ENCODE peak calls at places on chromosomes 2 and 18, in eight cellular contexts. U is MM.1S, G is lower lobe of right lung, P is neural progenitor cell, Z is psoas muscle, F is right lobe of liver, A is A549, S is IMR-90. N is an unnamed sample.

GRCh38 chr2:59935005-59935404 is 618.4 kb downstream of the BCL11A start:
- DNase-seq in U (no peak), G (no peak), P (no peak), Z (no peak), F (no peak), A (no peak), S (no peak), N (no peak)

GRCh38 chr18:61581578-61582204 is 248.5 kb downstream of the CDH20 start:
- DNase-seq in U (peak; percentile 52), G (peak; percentile 79), P (peak; percentile 88), Z (peak; percentile 60), F (peak; percentile 71), A (peak; percentile 35), S (peak; percentile 47), N (peak; percentile 98)

GRCh38 chr18:4096501-4096900 is 358.6 kb downstream of the DLGAP1 start:
- DNase-seq in U (no peak), G (no peak), P (no peak), Z (no peak), F (no peak), A (peak; percentile 21), S (peak; percentile 26), N (no peak)

GRCh38 chr2:11658208-11658607 is 11.8 kb downstream of the NTSR2 start:
- DNase-seq in U (no peak), G (no peak), P (no peak), Z (no peak), F (no peak), A (no peak), S (no peak), N (no peak)

GRCh38 chr18:8730080-8730827 is 24.9 kb downstream of the MTCL1 start:
- DNase-seq in U (no peak), G (peak; percentile 70), P (no peak), Z (peak; percentile 49), F (peak; percentile 84), A (peak; percentile 92), S (peak; percentile 94), N (no peak)

GRCh38 chr2:149080104-149080503 is 41.6 kb downstream of the LYPD6B start:
- DNase-seq in U (no peak), G (no peak), P (no peak), Z (no peak), F (no peak), A (no peak), S (no peak), N (no peak)

GRCh38 chr2:224165901-224166319 is 126.8 kb upstream of the SERPINE2 start:
- DNase-seq in U (no peak), G (no peak), P (no peak), Z (no peak), F (no peak), A (no peak), S (peak; percentile 44), N (no peak)

GRCh38 chr2:242060212-242060835 is 190.8 kb downstream of the RTP5 start:
- DNase-seq in U (no peak), G (no peak), P (no peak), Z (no peak), F (no peak), A (no peak), S (peak; percentile 71), N (peak; percentile 40)

DNA sequence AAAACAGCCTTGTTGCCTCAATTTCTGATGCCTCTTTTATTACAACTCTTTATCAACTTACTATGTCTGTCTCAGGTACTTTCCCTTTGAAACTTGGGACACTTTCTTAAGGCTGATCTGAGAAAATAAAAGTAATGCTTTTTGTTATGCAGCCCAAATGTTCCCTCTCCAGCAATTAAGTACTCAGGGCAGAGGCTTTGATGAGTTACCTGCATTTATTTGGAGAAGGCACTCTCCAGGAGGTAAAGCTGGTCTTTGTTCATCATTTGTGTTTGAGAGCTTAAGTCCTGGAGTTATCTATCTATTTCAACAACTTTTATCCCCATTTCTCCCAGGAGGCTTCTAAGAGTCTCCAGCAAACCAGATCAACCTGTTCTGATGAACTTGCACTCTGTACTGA is 259.2 kb downstream of the ASXL3 start:
- DNase-seq in U (no peak), G (no peak), P (peak; percentile 10), Z (no peak), F (no peak), A (no peak), S (no peak), N (no peak)
- H3K4me1 ChIP-seq in U (no peaks in the 10 kb centered on the region), G (peaks cover 7% of the 10 kb centered on the region), P (peaks cover 8% of the 10 kb centered on the region), Z (no peaks in the 10 kb centered on the region), F (no peaks in the 10 kb centered on the region), A (no peaks in the 10 kb centered on the region), S (no peaks in the 10 kb centered on the region), N (peaks cover 9% of the 10 kb centered on the region)

DNA sequence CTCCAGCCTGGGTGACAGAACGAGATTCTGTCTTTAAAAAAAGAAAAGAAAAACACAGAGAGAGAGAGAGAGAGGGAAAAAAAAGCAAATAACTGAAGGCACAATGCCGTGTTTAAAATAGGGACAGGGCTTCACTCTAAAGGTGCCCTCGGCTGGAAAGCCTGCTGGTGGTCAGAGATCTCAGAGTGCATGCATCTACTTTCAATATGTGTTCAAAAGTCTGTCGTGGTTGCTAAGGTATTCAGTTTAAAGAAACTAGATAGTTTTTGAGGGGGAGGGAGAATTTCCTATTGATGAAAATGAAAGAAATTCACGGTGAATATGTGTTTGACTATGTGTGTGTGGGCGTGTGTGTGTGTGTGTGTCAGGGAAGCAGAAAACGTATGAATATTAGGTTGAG is 11.0 kb upstream of the CBLN2 start:
- DNase-seq in U (peak; percentile 30), G (no peak), P (no peak), Z (no peak), F (no peak), A (no peak), S (no peak), N (no peak)
- H3K9me3 ChIP-seq in U (no peaks in the 10 kb centered on the region), G (no peaks in the 10 kb centered on the region), P (no peaks in the 10 kb centered on the region), Z (no peaks in the 10 kb centered on the region), F (no peaks in the 10 kb centered on the region), A (no peaks in the 10 kb centered on the region), S (peaks cover 2% of the 10 kb centered on the region), N (peaks cover 15% of the 10 kb centered on the region)

GRCh38 chr2:182866461-182867369 is at the start of gene FRZB:
- DNase-seq in U (no peak), G (peak; percentile 46), P (peak; percentile 91), Z (peak; percentile 71), F (peak; percentile 55), A (no peak), S (peak; percentile 73), N (peak; percentile 88)

GRCh38 chr2:182867411-182868048 is 1.1 kb upstream of the FRZB start:
- DNase-seq in U (no peak), G (no peak), P (peak; percentile 51), Z (no peak), F (no peak), A (no peak), S (no peak), N (peak; percentile 64)

GRCh38 chr2:182868049-182868422 is 1.6 kb upstream of the FRZB start:
- DNase-seq in U (no peak), G (no peak), P (peak; percentile 76), Z (no peak), F (no peak), A (no peak), S (no peak), N (peak; percentile 60)

GRCh38 chr2:182864949-182865348 is 1.5 kb downstream of the FRZB start:
- DNase-seq in U (no peak), G (no peak), P (no peak), Z (no peak), F (no peak), A (no peak), S (no peak), N (no peak)

DNA sequence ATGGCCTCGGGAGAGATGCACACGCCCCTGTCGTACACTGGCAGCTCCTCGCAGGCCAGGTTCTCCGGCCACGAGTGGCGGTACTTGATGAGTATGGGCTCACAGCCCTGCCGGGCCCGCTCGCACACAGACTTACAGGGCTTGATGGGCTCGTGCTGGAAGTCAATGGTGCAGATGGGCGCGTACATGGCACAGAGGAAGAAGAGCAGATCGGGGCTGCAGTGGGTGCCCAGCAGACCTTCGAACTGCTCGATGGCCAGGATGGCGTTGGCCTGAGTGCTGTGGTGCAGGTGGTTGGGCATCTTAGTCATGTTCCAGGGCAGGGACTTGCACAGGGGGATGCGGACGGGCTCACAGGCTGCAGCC is 359 bp downstream of the FRZB start:
- DNase-seq in U (no peak), G (no peak), P (peak; percentile 56), Z (peak; percentile 21), F (no peak), A (no peak), S (no peak), N (peak; percentile 80)
- H3K4me3 ChIP-seq in U (no peak overlapping the region), G (peak overlapping the region; percentile 51), P (peak overlapping the region; percentile 66), Z (peak overlapping the region; percentile 67), F (peak overlapping the region; percentile 43), A (no peak overlapping the region), S (peak overlapping the region; percentile 48), N (peak overlapping the region; percentile 91)

GRCh38 chr2:88843061-88843460 is 151.6 kb downstream of the RPIA start:
- DNase-seq in U (no peak), G (no peak), P (no peak), Z (no peak), F (no peak), A (no peak), S (no peak), N (no peak)
- H3K4me1 ChIP-seq in U (no peaks in the 10 kb centered on the region), G (peaks cover 18% of the 10 kb centered on the region), P (no peaks in the 10 kb centered on the region), Z (no peaks in the 10 kb centered on the region), F (no peaks in the 10 kb centered on the region), A (no peaks in the 10 kb centered on the region), S (no peaks in the 10 kb centered on the region), N (no peaks in the 10 kb centered on the region)

GRCh38 chr18:80026363-80026762 is 7.9 kb upstream of the RBFA start:
- DNase-seq in U (no peak), G (no peak), P (no peak), Z (no peak), F (no peak), A (no peak), S (no peak), N (no peak)

GRCh38 chr18:80023173-80023572 is 11.1 kb upstream of the RBFA start:
- DNase-seq in U (no peak), G (no peak), P (peak; percentile 15), Z (no peak), F (no peak), A (peak; percentile 49), S (no peak), N (peak; percentile 78)

GRCh38 chr18:80022613-80023012 is 11.6 kb upstream of the RBFA start:
- DNase-seq in U (peak; percentile 14), G (no peak), P (peak; percentile 34), Z (no peak), F (no peak), A (peak; percentile 9), S (peak; percentile 24), N (no peak)
- H3K9me3 ChIP-seq in U (no peaks in the 10 kb centered on the region), G (peaks cover 73% of the 10 kb centered on the region), P (peaks cover 43% of the 10 kb centered on the region), Z (peaks cover 81% of the 10 kb centered on the region), F (peaks cover 3% of the 10 kb centered on the region), A (peaks cover 12% of the 10 kb centered on the region), S (peaks cover 53% of the 10 kb centered on the region), N (peaks cover 62% of the 10 kb centered on the region)

DNA sequence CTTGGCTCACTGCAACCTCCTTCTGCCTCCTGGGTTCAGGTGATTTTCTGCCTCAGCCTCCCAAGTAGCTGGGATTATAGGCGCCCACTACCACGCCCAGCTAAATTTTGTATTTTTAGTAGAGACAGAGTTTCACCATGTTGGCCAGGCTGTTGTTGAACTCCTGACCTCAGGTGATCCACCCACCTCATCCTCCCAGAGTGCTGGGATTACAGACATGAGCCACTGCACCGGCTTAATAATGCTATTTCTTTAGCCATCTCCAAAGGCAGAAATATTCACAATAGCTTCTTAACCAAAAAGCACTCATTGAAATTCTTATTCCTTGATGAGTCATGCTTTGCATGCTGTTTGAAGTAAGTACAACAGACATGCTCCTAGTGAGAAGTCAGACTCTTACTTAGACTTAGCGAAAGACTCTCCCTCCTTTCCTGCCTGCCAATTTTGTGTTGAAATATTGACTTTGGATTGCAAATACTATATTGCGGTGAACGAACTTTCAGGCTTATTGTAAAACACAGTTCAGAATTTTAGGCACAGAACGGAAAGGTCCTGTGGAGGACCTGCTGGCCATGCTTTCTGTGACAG is 4.4 kb downstream of the ACTR3 start:
- DNase-seq in U (no peak), G (no peak), P (no peak), Z (no peak), F (no peak), A (peak; percentile 78), S (peak; percentile 93), N (no peak)
- H3K4me3 ChIP-seq in U (no peak overlapping the region), G (peak overlapping the region; percentile 22), P (no peak overlapping the region), Z (peak overlapping the region; percentile 23), F (peak overlapping the region; percentile 40), A (peak overlapping the region; percentile 38), S (no peak overlapping the region), N (peak overlapping the region; percentile 70)